ENCODE peak calls at places on chromosome 18, in nine cellular contexts. S is naive thymus-derived CD8-positive, alpha-beta T cell; U is astrocyte of the hippocampus; C is NCI-H1694; J is NCI-H1092; P is IMR-90; V is GM19239; L is stimulated activated CD8-positive, alpha-beta memory T cell treated with anti-CD3 and anti-CD28 coated beads, Interleukin-2, amount 100 ng/mL, for 48 hours; O is ELR. G is an unnamed sample.

GRCh38 chr18:46247938-46248337 is 143.8 kb downstream of the HAUS1 start:
- DNase-seq in S (no peak), U (no peak), C (no peak), J (no peak), P (no peak), V (no peak), L (no peak), O (peak), G (no peak)

GRCh38 chr18:48106976-48107781 is 176.7 kb upstream of the SMAD2 start:
- DNase-seq in S (no peak), U (no peak), C (no peak), J (no peak), P (no peak), V (no peak), L (no peak), O (no peak), G (no peak)

GRCh38 chr18:51066273-51066672 is 36.3 kb downstream of the SMAD4 start:
- DNase-seq in S (no peak), U (no peak), C (no peak), J (no peak), P (peak), V (no peak), L (no peak), O (peak), G (no peak)

GRCh38 chr18:54717673-54718435 is 110.4 kb upstream of the RAB27B start:
- DNase-seq in S (peak), U (peak), C (no peak), J (no peak), P (no peak), V (peak), L (peak), O (no peak), G (peak)

GRCh38 chr18:59980052-59980668 is 80.4 kb downstream of the PMAIP1 start:
- DNase-seq in S (no peak), U (no peak), C (no peak), J (no peak), P (no peak), V (no peak), L (no peak), O (no peak), G (no peak)

GRCh38 chr18:2848879-2849254 is 2.1 kb downstream of the EMILIN2 start:
- DNase-seq in S (no peak), U (no peak), C (no peak), J (no peak), P (no peak), V (no peak), L (no peak), O (no peak), G (no peak)

GRCh38 chr18:48922203-48922800 is 28.5 kb downstream of the SMAD7 start:
- DNase-seq in S (no peak), U (peak), C (no peak), J (no peak), P (no peak), V (no peak), L (no peak), O (no peak), G (peak)

GRCh38 chr18:47283476-47283875 is 32.0 kb upstream of the SKOR2 start:
- DNase-seq in S (no peak), U (peak), C (no peak), J (no peak), P (peak), V (no peak), L (no peak), O (peak), G (no peak)

GRCh38 chr18:57940166-57940565 is 103.9 kb upstream of the NEDD4L start:
- DNase-seq in S (no peak), U (no peak), C (no peak), J (no peak), P (no peak), V (no peak), L (no peak), O (no peak), G (no peak)

GRCh38 chr18:23237524-23238151 is 102.4 kb downstream of the CABLES1 start:
- DNase-seq in S (peak), U (peak), C (no peak), J (no peak), P (peak), V (peak), L (peak), O (peak), G (peak)

GRCh38 chr18:3450358-3451107 is 561 bp downstream of the TGIF1 start:
- DNase-seq in S (peak), U (peak), C (no peak), J (no peak), P (peak), V (no peak), L (peak), O (peak), G (peak)

GRCh38 chr18:5620284-5620683 is 76.5 kb upstream of the EPB41L3 start:
- DNase-seq in S (no peak), U (no peak), C (no peak), J (no peak), P (peak), V (no peak), L (no peak), O (no peak), G (no peak)

GRCh38 chr18:56302161-56302560 is 336.2 kb downstream of the TXNL1 start:
- DNase-seq in S (no peak), U (no peak), C (peak), J (no peak), P (no peak), V (no peak), L (no peak), O (no peak), G (no peak)

GRCh38 chr18:32441536-32441935 is 29.1 kb downstream of the GAREM1 start:
- DNase-seq in S (no peak), U (peak), C (no peak), J (no peak), P (no peak), V (no peak), L (no peak), O (no peak), G (peak)

GRCh38 chr18:57171026-57171425 is 24.1 kb downstream of the BOD1L2 start:
- DNase-seq in S (no peak), U (no peak), C (no peak), J (no peak), P (no peak), V (no peak), L (no peak), O (no peak), G (no peak)

GRCh38 chr18:32730068-32730467 is 42.8 kb downstream of the KLHL14 start:
- DNase-seq in S (no peak), U (peak), C (no peak), J (no peak), P (no peak), V (no peak), L (no peak), O (no peak), G (no peak)

GRCh38 chr18:28767201-28767600 is 590.3 kb upstream of the CDH2 start:
- DNase-seq in S (no peak), U (no peak), C (no peak), J (no peak), P (peak), V (no peak), L (no peak), O (peak), G (peak)

GRCh38 chr18:33716061-33716683 is 138.2 kb downstream of the ASXL3 start:
- DNase-seq in S (no peak), U (no peak), C (no peak), J (no peak), P (no peak), V (no peak), L (no peak), O (no peak), G (no peak)

GRCh38 chr18:9353596-9353995 is 19.0 kb downstream of the TWSG1 start:
- DNase-seq in S (no peak), U (no peak), C (no peak), J (no peak), P (no peak), V (peak), L (no peak), O (no peak), G (no peak)

GRCh38 chr18:79493211-79493800 is 97.6 kb downstream of the NFATC1 start:
- DNase-seq in S (no peak), U (no peak), C (no peak), J (no peak), P (no peak), V (no peak), L (no peak), O (no peak), G (no peak)

GRCh38 chr18:67417864-67418523 is 98.5 kb downstream of the DSEL start:
- DNase-seq in S (peak), U (peak), C (no peak), J (no peak), P (peak), V (peak), L (no peak), O (peak), G (no peak)

GRCh38 chr18:11905613-11906012 is 2.5 kb downstream of the MPPE1 start:
- DNase-seq in S (no peak), U (no peak), C (no peak), J (no peak), P (no peak), V (no peak), L (no peak), O (no peak), G (no peak)

G was measured in foreskin melanocyte.